ENCODE peak calls at places on chromosomes 6 and 20, in five cellular contexts. L is upper lobe of right lung, J is A549, D is Calu3, W is tibial artery. K is an unnamed sample.

GRCh38 chr20:46013826-46014516 is 5.3 kb downstream of the MMP9 start:
- DNase-seq in J (peak; percentile 68), W (no peak), D (peak; percentile 87), L (peak; percentile 82), K (peak; percentile 85)

GRCh38 chr20:4369798-4370124 is 351.9 kb upstream of the PRND start:
- DNase-seq in W (no peak), J (no peak), L (no peak), D (no peak), K (peak; percentile 32)

GRCh38 chr6:146106532-146106931 is 77.7 kb downstream of the GRM1 start:
- DNase-seq in L (no peak), W (no peak), D (no peak), J (no peak), K (no peak)

GRCh38 chr6:168583821-168584220 is 142.8 kb downstream of the SMOC2 start:
- DNase-seq in D (no peak), J (no peak), W (no peak), L (no peak), K (no peak)

GRCh38 chr6:12709116-12709515 is 7.5 kb upstream of the PHACTR1 start:
- DNase-seq in W (no peak), L (no peak), D (no peak), J (no peak), K (no peak)

GRCh38 chr20:48769111-48769879 is 58.5 kb downstream of the PREX1 start:
- DNase-seq in J (no peak), L (no peak), W (no peak), D (peak; percentile 27), K (peak; percentile 68)

GRCh38 chr6:36414481-36414880 is 27.0 kb upstream of the ETV7 start:
- DNase-seq in W (no peak), J (no peak), D (no peak), L (no peak), K (no peak)

GRCh38 chr20:61482425-61482887 is 230.4 kb downstream of the CDH4 start:
- DNase-seq in L (no peak), J (no peak), W (no peak), D (no peak), K (no peak)

GRCh38 chr6:138972226-138972665 is 15.8 kb downstream of the REPS1 start:
- DNase-seq in J (no peak), W (no peak), L (no peak), D (no peak), K (no peak)

GRCh38 chr6:127247114-127248096 is 19.3 kb upstream of the RNF146 start:
- DNase-seq in D (no peak), W (no peak), J (no peak), L (no peak), K (no peak)

GRCh38 chr20:49675368-49676151 is 38.1 kb downstream of the B4GALT5 start:
- DNase-seq in D (peak; percentile 77), W (no peak), L (no peak), J (peak; percentile 41), K (peak; percentile 59)

GRCh38 chr6:90397929-90398674 is 101.5 kb upstream of the BACH2 start:
- DNase-seq in W (no peak), J (no peak), L (no peak), D (peak; percentile 82), K (no peak)

GRCh38 chr20:43241057-43241702 is 51.5 kb upstream of the PTPRT start:
- DNase-seq in D (no peak), J (no peak), W (no peak), L (no peak), K (no peak)

GRCh38 chr20:36162272-36162966 is 7.9 kb downstream of the EPB41L1 start:
- DNase-seq in W (no peak), J (no peak), D (no peak), L (no peak), K (no peak)

GRCh38 chr6:121434037-121434770 is 1.2 kb upstream of the GJA1 start:
- DNase-seq in L (no peak), W (no peak), D (no peak), J (no peak), K (no peak)

GRCh38 chr20:38208088-38208487 is 43.0 kb upstream of the TGM2 start:
- DNase-seq in W (no peak), J (no peak), D (no peak), L (peak; percentile 1), K (no peak)

GRCh38 chr6:10800810-10801209 is 37.5 kb downstream of the MAK start:
- DNase-seq in L (no peak), J (peak; percentile 47), D (peak; percentile 10), W (no peak), K (no peak)

GRCh38 chr20:60950547-60950946 is 301.5 kb upstream of the CDH4 start:
- DNase-seq in W (no peak), D (no peak), L (no peak), J (no peak), K (no peak)

GRCh38 chr20:34112600-34113061 is 588 bp upstream of the EIF2S2 start:
- DNase-seq in L (peak; percentile 65), D (peak; percentile 36), W (peak; percentile 34), J (peak; percentile 36), K (peak; percentile 31)

GRCh38 chr6:6806793-6807518 is 218.4 kb downstream of the LY86 start:
- DNase-seq in L (peak; percentile 80), W (peak; percentile 77), J (no peak), D (no peak), K (no peak)

GRCh38 chr6:134178230-134179044 is 126.0 kb upstream of the SLC2A12 start:
- DNase-seq in J (peak; percentile 75), W (peak; percentile 83), D (peak; percentile 82), L (peak; percentile 84), K (peak; percentile 54)

GRCh38 chr6:43954311-43955131 is 172.7 kb downstream of the MRPL14 start:
- DNase-seq in J (no peak), W (no peak), L (no peak), D (no peak), K (no peak)

GRCh38 chr6:122649701-122650100 is 39.5 kb downstream of the PKIB start:
- DNase-seq in L (no peak), W (no peak), J (no peak), D (no peak), K (no peak)

GRCh38 chr6:88730602-88731001 is 232.8 kb downstream of the RNGTT start:
- DNase-seq in J (peak; percentile 0), L (no peak), W (no peak), D (no peak), K (no peak)

GRCh38 chr6:167824591-167825041 is 2.1 kb upstream of the AFDN start:
- DNase-seq in W (no peak), L (no peak), D (no peak), J (no peak), K (no peak)

GRCh38 chr6:157229219-157229607 is 94.1 kb downstream of the TMEM242 start:
- DNase-seq in L (no peak), D (no peak), J (no peak), W (no peak), K (no peak)

GRCh38 chr6:157226026-157226639 is 97.2 kb downstream of the TMEM242 start:
- DNase-seq in L (no peak), W (peak; percentile 75), D (no peak), J (no peak), K (no peak)

GRCh38 chr6:157228421-157229218 is 94.7 kb downstream of the TMEM242 start:
- DNase-seq in J (no peak), W (no peak), D (no peak), L (peak; percentile 55), K (no peak)

GRCh38 chr6:157226761-157227160 is 96.6 kb downstream of the TMEM242 start:
- DNase-seq in D (no peak), W (no peak), L (peak; percentile 53), J (no peak), K (no peak)

GRCh38 chr6:157227202-157228166 is 95.8 kb downstream of the TMEM242 start:
- DNase-seq in J (peak; percentile 27), D (peak; percentile 22), L (peak; percentile 37), W (no peak), K (no peak)
- TF ChIP-seq CTCF in J (no peak), D (peak; percentile 21), L (peak; percentile 16), W (no peak), K (peak; percentile 7)

GRCh38 chr20:17442588-17442987 is 88.6 kb downstream of the BFSP1 start:
- DNase-seq in D (no peak), W (no peak), J (no peak), L (no peak), K (no peak)
- TF ChIP-seq CTCF in D (no peak), W (no peak), J (no peak), L (no peak), K (no peak)

GRCh38 chr6:23176471-23176870 is 607.1 kb downstream of the HDGFL1 start:
- DNase-seq in L (no peak), D (no peak), W (no peak), J (no peak), K (no peak)

GRCh38 chr6:23174781-23175361 is 605.5 kb downstream of the HDGFL1 start:
- DNase-seq in J (peak; percentile 36), L (no peak), W (no peak), D (no peak), K (no peak)

GRCh38 chr6:23175391-23175790 is 606.0 kb downstream of the HDGFL1 start:
- DNase-seq in D (no peak), W (no peak), J (no peak), L (no peak), K (no peak)

GRCh38 chr6:23179994-23180393 is 610.6 kb downstream of the HDGFL1 start:
- DNase-seq in L (no peak), J (no peak), W (no peak), D (no peak), K (no peak)

GRCh38 chr6:23176883-23177282 is 607.5 kb downstream of the HDGFL1 start:
- DNase-seq in W (no peak), L (no peak), D (no peak), J (no peak), K (no peak)
- TF ChIP-seq CTCF in W (peak; percentile 17), L (no peak), D (no peak), J (no peak), K (no peak)

DNA sequence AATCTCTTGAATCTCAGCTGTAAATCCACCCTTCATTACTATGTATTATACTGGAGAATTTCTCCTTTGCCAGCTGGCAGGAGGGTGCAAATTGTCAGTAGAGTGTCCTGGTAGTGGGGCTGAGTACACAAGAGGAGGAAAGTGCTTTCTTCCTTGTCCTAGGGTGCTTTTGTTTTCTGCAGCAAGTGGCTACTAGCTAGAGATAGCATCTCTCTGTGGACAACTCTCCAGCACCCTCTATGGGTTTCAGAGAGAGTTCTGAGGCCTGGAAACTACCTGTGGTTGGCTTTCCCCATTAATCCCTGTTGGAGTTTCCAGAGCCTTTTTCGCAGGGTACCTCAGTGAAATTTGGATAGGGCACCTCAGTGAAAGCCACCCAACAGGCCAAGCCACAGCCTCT is 422.5 kb upstream of the RGS17 start:
- DNase-seq in L (no peak), D (peak; percentile 1), J (no peak), W (no peak), K (no peak)
- TF ChIP-seq CTCF in L (no peak), D (no peak), J (no peak), W (no peak), K (peak; percentile 2)

GRCh38 chr6:118283759-118284158 is 264.3 kb upstream of the PLN start:
- DNase-seq in L (no peak), D (peak; percentile 59), J (peak; percentile 9), W (peak; percentile 32), K (peak; percentile 15)

GRCh38 chr6:118284736-118285360 is 263.2 kb upstream of the PLN start:
- DNase-seq in W (no peak), L (no peak), J (no peak), D (no peak), K (no peak)

GRCh38 chr6:118285791-118286190 is 262.3 kb upstream of the PLN start:
- DNase-seq in W (no peak), L (no peak), J (no peak), D (no peak), K (no peak)

GRCh38 chr6:118288355-118289124 is 259.6 kb upstream of the PLN start:
- DNase-seq in D (no peak), W (no peak), L (no peak), J (no peak), K (no peak)
- TF ChIP-seq CTCF in D (no peak), W (peak; percentile 52), L (peak; percentile 22), J (no peak), K (no peak)

K was measured in GM10248.